ENCODE peak calls at places on chromosomes 2 and 18, in seven cellular contexts. One of them, this sample, is unnamed. For H3K4me1, the result is how much of the 10 kb centered on the place peaks cover.

GRCh38 chr18:34709631-34710429 is at the start of gene DTNA:
- DNase-seq in psoas muscle: no peak
- DNase-seq in suprapubic skin: no peak
- DNase-seq in neuronal stem cell: peak
- DNase-seq in heart left ventricle: no peak
- DNase-seq in naive thymus-derived CD4-positive, alpha-beta T cell: no peak
- DNase-seq in transverse colon: no peak
- DNase-seq in this sample: no peak

GRCh38 chr18:63681449-63682381 is 20.0 kb upstream of the SERPINB3 start:
- DNase-seq in naive thymus-derived CD4-positive, alpha-beta T cell: no peak
- DNase-seq in neuronal stem cell: no peak
- DNase-seq in psoas muscle: no peak
- DNase-seq in transverse colon: no peak
- DNase-seq in heart left ventricle: no peak
- DNase-seq in suprapubic skin: no peak
- DNase-seq in this sample: no peak

GRCh38 chr2:71664161-71664560 is 210.8 kb downstream of the DYSF start:
- DNase-seq in suprapubic skin: peak
- DNase-seq in neuronal stem cell: no peak
- DNase-seq in naive thymus-derived CD4-positive, alpha-beta T cell: no peak
- DNase-seq in heart left ventricle: no peak
- DNase-seq in psoas muscle: no peak
- DNase-seq in transverse colon: no peak
- DNase-seq in this sample: no peak

GRCh38 chr18:79572093-79572780 is 107.4 kb upstream of the CTDP1 start:
- DNase-seq in transverse colon: no peak
- DNase-seq in psoas muscle: peak
- DNase-seq in neuronal stem cell: no peak
- DNase-seq in suprapubic skin: no peak
- DNase-seq in heart left ventricle: peak
- DNase-seq in naive thymus-derived CD4-positive, alpha-beta T cell: no peak
- DNase-seq in this sample: peak

GRCh38 chr2:39665811-39666488 is at the start of gene TMEM178A:
- DNase-seq in naive thymus-derived CD4-positive, alpha-beta T cell: no peak
- DNase-seq in neuronal stem cell: no peak
- DNase-seq in psoas muscle: peak
- DNase-seq in transverse colon: no peak
- DNase-seq in suprapubic skin: no peak
- DNase-seq in heart left ventricle: no peak
- DNase-seq in this sample: peak

GRCh38 chr18:35577045-35577848 is 4.3 kb upstream of the GALNT1 start:
- DNase-seq in psoas muscle: no peak
- DNase-seq in transverse colon: no peak
- DNase-seq in naive thymus-derived CD4-positive, alpha-beta T cell: no peak
- DNase-seq in neuronal stem cell: no peak
- DNase-seq in suprapubic skin: no peak
- DNase-seq in heart left ventricle: no peak
- DNase-seq in this sample: no peak

GRCh38 chr18:46462523-46462922 is 194.5 kb downstream of the LOXHD1 start:
- DNase-seq in heart left ventricle: no peak
- DNase-seq in psoas muscle: no peak
- DNase-seq in suprapubic skin: no peak
- DNase-seq in neuronal stem cell: no peak
- DNase-seq in transverse colon: no peak
- DNase-seq in naive thymus-derived CD4-positive, alpha-beta T cell: no peak
- DNase-seq in this sample: no peak

GRCh38 chr2:127365211-127365643 is 22.5 kb downstream of the MAP3K2 start:
- DNase-seq in transverse colon: no peak
- DNase-seq in psoas muscle: no peak
- DNase-seq in naive thymus-derived CD4-positive, alpha-beta T cell: no peak
- DNase-seq in neuronal stem cell: no peak
- DNase-seq in suprapubic skin: no peak
- DNase-seq in heart left ventricle: no peak
- DNase-seq in this sample: no peak

GRCh38 chr18:63253018-63253417 is 66.6 kb downstream of the BCL2 start:
- DNase-seq in neuronal stem cell: no peak
- DNase-seq in suprapubic skin: no peak
- DNase-seq in psoas muscle: no peak
- DNase-seq in naive thymus-derived CD4-positive, alpha-beta T cell: no peak
- DNase-seq in heart left ventricle: no peak
- DNase-seq in transverse colon: no peak
- DNase-seq in this sample: no peak

GRCh38 chr18:54416459-54416858 is 58.8 kb downstream of the C18orf54 start:
- DNase-seq in psoas muscle: no peak
- DNase-seq in naive thymus-derived CD4-positive, alpha-beta T cell: no peak
- DNase-seq in transverse colon: no peak
- DNase-seq in neuronal stem cell: no peak
- DNase-seq in heart left ventricle: no peak
- DNase-seq in suprapubic skin: no peak
- DNase-seq in this sample: no peak

GRCh38 chr2:46964835-46965560 is 49.4 kb upstream of the MCFD2 start:
- DNase-seq in transverse colon: no peak
- DNase-seq in psoas muscle: no peak
- DNase-seq in heart left ventricle: no peak
- DNase-seq in neuronal stem cell: no peak
- DNase-seq in suprapubic skin: no peak
- DNase-seq in naive thymus-derived CD4-positive, alpha-beta T cell: no peak
- DNase-seq in this sample: no peak

DNA sequence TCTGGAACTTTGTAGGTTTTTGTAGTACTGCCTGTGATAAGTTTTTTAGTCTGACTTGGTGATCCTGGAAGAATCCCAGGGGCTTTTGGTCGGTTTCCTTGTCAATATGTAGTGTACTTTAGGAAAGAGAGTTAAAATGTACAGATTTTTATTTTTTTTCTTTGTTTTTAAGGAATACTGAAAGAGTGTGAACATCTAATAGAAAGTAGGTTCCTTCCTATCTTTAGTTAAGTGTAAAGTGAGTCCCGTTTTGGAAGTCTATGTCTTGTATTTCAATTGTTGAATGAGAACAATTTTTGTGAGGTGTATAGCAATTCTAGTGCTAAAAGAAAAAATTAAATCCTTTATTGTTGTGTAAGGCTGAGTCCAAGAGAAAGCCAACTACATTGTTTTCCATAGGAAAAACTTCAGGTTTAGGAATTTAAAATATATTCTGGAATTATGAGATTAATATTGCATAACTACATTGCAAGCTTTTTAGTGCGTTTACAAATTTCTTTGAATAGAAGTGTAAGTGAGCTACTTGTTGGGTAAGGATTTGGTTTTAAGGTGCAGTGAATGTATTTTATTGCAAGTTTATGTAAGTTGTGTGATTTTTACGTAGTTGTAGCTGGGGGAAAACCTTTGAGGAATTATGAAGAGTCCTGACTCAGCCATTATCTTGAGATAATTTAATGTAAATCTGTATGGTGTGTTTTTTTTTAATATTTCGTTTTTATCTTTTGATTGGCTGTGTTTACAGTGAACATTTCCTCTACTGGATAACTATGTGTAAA is 1.7 kb downstream of the VAPA start:
- DNase-seq in transverse colon: no peak
- DNase-seq in naive thymus-derived CD4-positive, alpha-beta T cell: no peak
- DNase-seq in psoas muscle: no peak
- DNase-seq in neuronal stem cell: no peak
- DNase-seq in suprapubic skin: no peak
- DNase-seq in heart left ventricle: no peak
- DNase-seq in this sample: no peak
- H3K4me1 ChIP-seq in transverse colon: half or more
- H3K4me1 ChIP-seq in naive thymus-derived CD4-positive, alpha-beta T cell: half or more
- H3K4me1 ChIP-seq in psoas muscle: half or more
- H3K4me1 ChIP-seq in neuronal stem cell: under half
- H3K4me1 ChIP-seq in suprapubic skin: half or more
- H3K4me1 ChIP-seq in heart left ventricle: half or more
- H3K4me1 ChIP-seq in this sample: under half

GRCh38 chr2:207254526-207255464 is 89.0 kb upstream of the KLF7 start:
- DNase-seq in naive thymus-derived CD4-positive, alpha-beta T cell: no peak
- DNase-seq in neuronal stem cell: no peak
- DNase-seq in psoas muscle: no peak
- DNase-seq in transverse colon: no peak
- DNase-seq in suprapubic skin: no peak
- DNase-seq in heart left ventricle: peak
- DNase-seq in this sample: no peak
- H3K27ac ChIP-seq in naive thymus-derived CD4-positive, alpha-beta T cell: no peak
- H3K27ac ChIP-seq in neuronal stem cell: no peak
- H3K27ac ChIP-seq in psoas muscle: no peak
- H3K27ac ChIP-seq in transverse colon: peak
- H3K27ac ChIP-seq in suprapubic skin: no peak
- H3K27ac ChIP-seq in heart left ventricle: no peak
- H3K27ac ChIP-seq in this sample: no peak

GRCh38 chr2:38262514-38262871 is 114.6 kb downstream of the ATL2 start:
- DNase-seq in naive thymus-derived CD4-positive, alpha-beta T cell: no peak
- DNase-seq in psoas muscle: no peak
- DNase-seq in neuronal stem cell: no peak
- DNase-seq in heart left ventricle: no peak
- DNase-seq in transverse colon: no peak
- DNase-seq in suprapubic skin: no peak
- DNase-seq in this sample: no peak

GRCh38 chr2:38260972-38261371 is 116.1 kb downstream of the ATL2 start:
- DNase-seq in neuronal stem cell: no peak
- DNase-seq in transverse colon: no peak
- DNase-seq in suprapubic skin: no peak
- DNase-seq in psoas muscle: no peak
- DNase-seq in heart left ventricle: no peak
- DNase-seq in naive thymus-derived CD4-positive, alpha-beta T cell: no peak
- DNase-seq in this sample: no peak

GRCh38 chr2:38260469-38260868 is 116.6 kb downstream of the ATL2 start:
- DNase-seq in heart left ventricle: no peak
- DNase-seq in psoas muscle: no peak
- DNase-seq in transverse colon: no peak
- DNase-seq in naive thymus-derived CD4-positive, alpha-beta T cell: no peak
- DNase-seq in suprapubic skin: no peak
- DNase-seq in neuronal stem cell: no peak
- DNase-seq in this sample: no peak

GRCh38 chr2:38263293-38263692 is 113.8 kb downstream of the ATL2 start:
- DNase-seq in naive thymus-derived CD4-positive, alpha-beta T cell: no peak
- DNase-seq in neuronal stem cell: no peak
- DNase-seq in heart left ventricle: no peak
- DNase-seq in suprapubic skin: no peak
- DNase-seq in psoas muscle: no peak
- DNase-seq in transverse colon: no peak
- DNase-seq in this sample: no peak

GRCh38 chr2:38261569-38262513 is 115.2 kb downstream of the ATL2 start:
- DNase-seq in transverse colon: no peak
- DNase-seq in suprapubic skin: no peak
- DNase-seq in neuronal stem cell: no peak
- DNase-seq in heart left ventricle: no peak
- DNase-seq in psoas muscle: no peak
- DNase-seq in naive thymus-derived CD4-positive, alpha-beta T cell: no peak
- DNase-seq in this sample: no peak
- H3K4me1 ChIP-seq in transverse colon: under half
- H3K4me1 ChIP-seq in suprapubic skin: under half
- H3K4me1 ChIP-seq in neuronal stem cell: under half
- H3K4me1 ChIP-seq in heart left ventricle: under half
- H3K4me1 ChIP-seq in psoas muscle: under half
- H3K4me1 ChIP-seq in naive thymus-derived CD4-positive, alpha-beta T cell: under half
- H3K4me1 ChIP-seq in this sample: under half

GRCh38 chr2:234976479-234977227 is 24.8 kb downstream of the SH3BP4 start:
- DNase-seq in naive thymus-derived CD4-positive, alpha-beta T cell: no peak
- DNase-seq in suprapubic skin: no peak
- DNase-seq in transverse colon: no peak
- DNase-seq in psoas muscle: no peak
- DNase-seq in neuronal stem cell: no peak
- DNase-seq in heart left ventricle: no peak
- DNase-seq in this sample: no peak
- H3K27ac ChIP-seq in naive thymus-derived CD4-positive, alpha-beta T cell: no peak
- H3K27ac ChIP-seq in suprapubic skin: peak
- H3K27ac ChIP-seq in transverse colon: no peak
- H3K27ac ChIP-seq in psoas muscle: no peak
- H3K27ac ChIP-seq in neuronal stem cell: no peak
- H3K27ac ChIP-seq in heart left ventricle: no peak
- H3K27ac ChIP-seq in this sample: no peak

GRCh38 chr2:36425771-36426340 is 70.3 kb downstream of the CRIM1 start:
- DNase-seq in naive thymus-derived CD4-positive, alpha-beta T cell: no peak
- DNase-seq in neuronal stem cell: no peak
- DNase-seq in transverse colon: no peak
- DNase-seq in psoas muscle: no peak
- DNase-seq in heart left ventricle: no peak
- DNase-seq in suprapubic skin: no peak
- DNase-seq in this sample: no peak
- H3K4me1 ChIP-seq in naive thymus-derived CD4-positive, alpha-beta T cell: under half
- H3K4me1 ChIP-seq in neuronal stem cell: under half
- H3K4me1 ChIP-seq in transverse colon: under half
- H3K4me1 ChIP-seq in psoas muscle: half or more
- H3K4me1 ChIP-seq in heart left ventricle: under half
- H3K4me1 ChIP-seq in suprapubic skin: under half
- H3K4me1 ChIP-seq in this sample: under half

GRCh38 chr2:64359176-64359891 is 94.6 kb upstream of the LGALSL start:
- DNase-seq in heart left ventricle: no peak
- DNase-seq in neuronal stem cell: no peak
- DNase-seq in transverse colon: no peak
- DNase-seq in naive thymus-derived CD4-positive, alpha-beta T cell: no peak
- DNase-seq in suprapubic skin: no peak
- DNase-seq in psoas muscle: no peak
- DNase-seq in this sample: no peak
- H3K27ac ChIP-seq in heart left ventricle: no peak
- H3K27ac ChIP-seq in neuronal stem cell: no peak
- H3K27ac ChIP-seq in transverse colon: peak
- H3K27ac ChIP-seq in naive thymus-derived CD4-positive, alpha-beta T cell: no peak
- H3K27ac ChIP-seq in suprapubic skin: peak
- H3K27ac ChIP-seq in psoas muscle: no peak
- H3K27ac ChIP-seq in this sample: no peak

GRCh38 chr2:134283701-134284100 is 29.8 kb downstream of the MGAT5 start:
- DNase-seq in suprapubic skin: no peak
- DNase-seq in neuronal stem cell: no peak
- DNase-seq in transverse colon: no peak
- DNase-seq in heart left ventricle: no peak
- DNase-seq in naive thymus-derived CD4-positive, alpha-beta T cell: no peak
- DNase-seq in psoas muscle: no peak
- DNase-seq in this sample: no peak
- H3K4me1 ChIP-seq in suprapubic skin: under half
- H3K4me1 ChIP-seq in neuronal stem cell: under half
- H3K4me1 ChIP-seq in transverse colon: under half
- H3K4me1 ChIP-seq in heart left ventricle: half or more
- H3K4me1 ChIP-seq in naive thymus-derived CD4-positive, alpha-beta T cell: under half
- H3K4me1 ChIP-seq in psoas muscle: under half
- H3K4me1 ChIP-seq in this sample: under half

GRCh38 chr2:54525321-54525720 is 69.2 kb downstream of the SPTBN1 start:
- DNase-seq in suprapubic skin: no peak
- DNase-seq in psoas muscle: no peak
- DNase-seq in heart left ventricle: no peak
- DNase-seq in naive thymus-derived CD4-positive, alpha-beta T cell: no peak
- DNase-seq in transverse colon: no peak
- DNase-seq in neuronal stem cell: no peak
- DNase-seq in this sample: no peak
- H3K27ac ChIP-seq in suprapubic skin: peak
- H3K27ac ChIP-seq in psoas muscle: peak
- H3K27ac ChIP-seq in heart left ventricle: peak
- H3K27ac ChIP-seq in naive thymus-derived CD4-positive, alpha-beta T cell: no peak
- H3K27ac ChIP-seq in transverse colon: peak
- H3K27ac ChIP-seq in neuronal stem cell: no peak
- H3K27ac ChIP-seq in this sample: no peak

This sample was measured in ovary.